ENCODE peak calls at places on chromosomes 6 and 20, in five cellular contexts. B is CD8-positive, alpha-beta T cell; J is AG04450; Y is body of pancreas; Z is left lung. N is an unnamed sample.

GRCh38 chr6:41536884-41537347 is 9.3 kb upstream of the FOXP4 start:
- DNase-seq in J (no peak), Y (peak), Z (peak), B (no peak), N (peak)

GRCh38 chr20:13996265-13996664 is 949 bp downstream of the MACROD2 start:
- DNase-seq in Y (no peak), J (no peak), Z (no peak), B (no peak), N (peak)

GRCh38 chr20:50153500-50154377 is at the start of gene PEDS1:
- DNase-seq in J (peak), B (peak), Y (peak), Z (peak), N (peak)

GRCh38 chr6:131372535-131372934 is 200.5 kb upstream of the ARG1 start:
- DNase-seq in Y (no peak), J (no peak), Z (no peak), B (no peak), N (no peak)

GRCh38 chr20:8664778-8665177 is 404.1 kb upstream of the PLCB4 start:
- DNase-seq in Y (no peak), B (no peak), J (no peak), Z (no peak), N (no peak)

GRCh38 chr6:105844275-105844848 is 241.8 kb upstream of the PRDM1 start:
- DNase-seq in B (no peak), Z (peak), J (no peak), Y (no peak), N (no peak)

GRCh38 chr6:91033964-91034363 is 447.1 kb upstream of the MAP3K7 start:
- DNase-seq in J (no peak), Y (no peak), Z (no peak), B (no peak), N (no peak)

GRCh38 chr6:139014945-139015344 is 13.6 kb upstream of the ABRACL start:
- DNase-seq in J (no peak), Y (peak), Z (no peak), B (no peak), N (no peak)

GRCh38 chr6:82712826-82713225 is 349.2 kb downstream of the TPBG start:
- DNase-seq in J (no peak), Y (no peak), Z (no peak), B (no peak), N (peak)

GRCh38 chr6:155186052-155186658 is 77.7 kb upstream of the CLDN20 start:
- DNase-seq in Y (no peak), J (no peak), B (no peak), Z (no peak), N (peak)

GRCh38 chr20:63041776-63042175 is 35.0 kb upstream of the BHLHE23 start:
- DNase-seq in B (no peak), Y (no peak), J (no peak), Z (no peak), N (no peak)

GRCh38 chr6:31037692-31038091 is 27.4 kb downstream of the MUC22 start:
- DNase-seq in B (no peak), Y (no peak), J (peak), Z (no peak), N (peak)

GRCh38 chr6:135992739-135993138 is 141.2 kb downstream of the PDE7B start:
- DNase-seq in J (no peak), Z (no peak), B (no peak), Y (no peak), N (no peak)

GRCh38 chr6:56235245-56235644 is 12.1 kb downstream of the COL21A1 start:
- DNase-seq in B (no peak), J (no peak), Z (no peak), Y (no peak), N (peak)

GRCh38 chr6:52672422-52673025 is 1.6 kb downstream of the TMEM14A start:
- DNase-seq in Z (no peak), Y (peak), J (no peak), B (no peak), N (peak)

GRCh38 chr20:15776773-15777172 is 796.5 kb downstream of the KIF16B start:
- DNase-seq in J (no peak), Z (no peak), Y (no peak), B (no peak), N (no peak)

GRCh38 chr6:157272372-157272771 is 50.9 kb downstream of the TMEM242 start:
- DNase-seq in Z (peak), J (no peak), B (no peak), Y (no peak), N (no peak)

GRCh38 chr6:88238065-88238464 is 71.9 kb upstream of the CNR1 start:
- DNase-seq in J (no peak), B (no peak), Y (no peak), Z (no peak), N (peak)

GRCh38 chr6:160767019-160767646 is 65.1 kb downstream of the PLG start:
- DNase-seq in Z (peak), J (no peak), Y (peak), B (peak), N (peak)

GRCh38 chr20:45798935-45799642 is 7.3 kb downstream of the DNTTIP1 start:
- DNase-seq in Y (peak), J (no peak), Z (no peak), B (peak), N (peak)

GRCh38 chr20:45791668-45792512 is at the start of the genes DNTTIP1 and WFDC3:
- DNase-seq in B (peak), J (no peak), Z (peak), Y (peak), N (peak)

GRCh38 chr20:45792513-45793118 is 862 bp downstream of the DNTTIP1 start:
- DNase-seq in Y (no peak), B (peak), Z (no peak), J (no peak), N (no peak)

GRCh38 chr20:45801851-45802250 is 10.1 kb downstream of the DNTTIP1 start:
- DNase-seq in B (no peak), Z (no peak), J (no peak), Y (no peak), N (no peak)

DNA sequence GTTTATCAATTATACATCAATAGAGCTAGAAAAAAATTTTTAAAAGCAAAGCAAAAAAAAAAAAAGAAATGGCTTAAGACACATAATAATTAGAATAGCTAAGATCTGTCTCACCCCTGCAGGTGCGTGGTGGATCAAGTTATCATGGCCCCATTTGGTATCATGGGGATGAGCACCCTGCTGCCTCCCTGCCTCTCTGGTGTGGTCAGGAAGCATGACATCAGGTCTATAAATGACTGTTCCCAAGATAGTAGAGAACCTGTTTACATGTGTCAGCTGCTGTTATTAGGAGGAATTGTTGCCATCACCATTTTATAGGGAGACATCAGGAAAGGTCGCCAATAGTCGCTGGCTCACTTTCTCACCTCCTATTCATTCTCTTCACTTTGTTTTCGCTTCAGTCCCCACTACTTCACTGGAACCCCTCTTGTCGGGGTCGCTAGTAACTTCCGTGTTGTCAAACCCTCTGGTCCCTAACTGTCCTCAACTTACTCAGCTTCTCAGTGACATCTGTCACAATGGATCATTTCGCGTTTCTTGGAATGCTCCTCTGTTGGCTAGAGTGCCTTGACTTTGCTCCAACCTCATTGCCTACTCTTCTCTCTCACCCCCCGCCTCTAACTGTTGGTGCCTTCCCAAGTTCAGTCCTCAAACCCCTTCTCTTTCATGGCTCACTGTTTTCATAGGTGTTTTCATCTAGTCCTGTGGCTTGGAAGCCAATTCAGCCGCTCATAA is 4.7 kb downstream of the DNTTIP1 start:
- DNase-seq in Z (no peak), Y (no peak), B (no peak), J (no peak), N (no peak)
- TF ChIP-seq CTCF in Z (no peak), Y (no peak), B (no peak), J (no peak), N (no peak)

GRCh38 chr6:33213989-33214335 is 5.7 kb downstream of the RING1 start:
- DNase-seq in Y (no peak), B (no peak), Z (no peak), J (no peak), N (no peak)

GRCh38 chr6:33215281-33215680 is 7.0 kb downstream of the RING1 start:
- DNase-seq in J (no peak), Y (no peak), B (no peak), Z (no peak), N (no peak)

GRCh38 chr6:33217681-33218080 is 9.4 kb downstream of the RING1 start:
- DNase-seq in J (no peak), B (no peak), Z (no peak), Y (no peak), N (peak)

GRCh38 chr6:33215761-33216649 is 7.7 kb downstream of the RING1 start:
- DNase-seq in J (no peak), Y (no peak), B (no peak), Z (no peak), N (no peak)

GRCh38 chr6:33217246-33217645 is 8.9 kb downstream of the RING1 start:
- DNase-seq in Y (no peak), J (no peak), B (no peak), Z (no peak), N (peak)
- TF ChIP-seq CTCF in Y (no peak), J (no peak), B (no peak), Z (no peak), N (no peak)

GRCh38 chr6:12335717-12336116 is 45.6 kb downstream of the EDN1 start:
- DNase-seq in J (no peak), B (no peak), Y (no peak), Z (no peak), N (no peak)
- TF ChIP-seq CTCF in J (no peak), B (no peak), Y (no peak), Z (no peak), N (no peak)

DNA sequence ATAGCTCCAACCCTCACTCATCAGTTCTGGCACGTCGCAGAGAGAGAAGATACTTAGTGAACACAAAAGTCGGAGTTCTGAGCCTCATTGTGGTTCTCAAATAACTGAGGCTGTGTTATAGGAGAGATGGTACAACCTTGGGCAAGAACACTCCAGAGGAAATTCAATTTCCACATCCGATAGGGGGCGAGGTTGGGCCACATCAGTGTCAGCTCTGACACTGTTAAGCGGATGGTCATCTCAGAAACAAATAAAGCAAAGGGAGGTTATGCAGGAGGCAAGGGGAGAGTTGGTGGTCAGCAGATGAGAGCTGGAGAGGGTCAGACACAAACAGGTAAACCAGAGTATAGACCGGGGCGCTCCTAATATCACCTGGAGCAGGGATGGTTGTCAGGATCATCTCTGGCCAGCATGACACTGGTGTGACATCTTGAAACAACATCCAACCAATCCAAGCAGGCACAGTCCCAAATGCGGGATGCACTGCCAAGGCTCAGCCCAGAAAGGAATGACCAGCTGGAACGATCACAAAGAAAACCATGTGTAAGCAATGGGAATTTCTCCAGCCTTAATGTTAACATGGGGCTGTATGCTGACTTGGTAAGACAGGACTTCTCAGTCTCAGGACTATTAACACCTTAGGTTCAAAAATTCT is 331.8 kb downstream of the HACE1 start:
- DNase-seq in B (no peak), Z (no peak), J (no peak), Y (peak), N (peak)
- TF ChIP-seq CTCF in B (no peak), Z (peak), J (peak), Y (peak), N (peak)

GRCh38 chr6:159080217-159080976 is 35.6 kb upstream of the TAGAP start:
- DNase-seq in Z (no peak), J (no peak), Y (no peak), B (no peak), N (no peak)
- TF ChIP-seq CTCF in Z (no peak), J (no peak), Y (no peak), B (no peak), N (no peak)

DNA sequence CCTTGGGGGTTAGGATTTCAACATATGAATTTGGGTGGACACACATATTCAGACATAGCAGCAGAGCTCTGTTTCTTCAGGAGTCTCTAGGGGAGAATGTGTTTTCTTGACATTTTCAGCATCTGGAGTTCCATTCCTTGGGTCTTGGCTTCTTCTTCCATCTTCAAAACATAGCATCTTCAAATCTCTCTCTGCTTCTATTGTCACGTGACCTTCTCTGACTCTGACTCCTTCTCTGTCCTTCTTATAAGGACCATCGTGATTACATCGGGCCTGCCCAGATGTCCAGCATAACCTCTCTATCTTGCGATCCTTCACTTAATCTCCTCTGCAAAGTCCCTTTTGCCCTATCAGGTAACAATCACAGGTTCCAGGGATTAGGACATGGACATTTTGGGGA is 101.0 kb upstream of the CHD6 start:
- DNase-seq in B (no peak), J (no peak), Y (no peak), Z (no peak), N (no peak)
- TF ChIP-seq CTCF in B (no peak), J (no peak), Y (no peak), Z (no peak), N (no peak)

N was measured in bronchial epithelial cell.